ENCODE peak calls at places on chromosomes 13 and 19, in four cellular contexts. Z is HepG2, O is GM12878, F is HCT116. A is an unnamed sample.

GRCh38 chr19:11673608-11674041 is 65.1 kb downstream of the ZNF823 start:
- DNase-seq in Z (peak), O (no peak), F (no peak), A (no peak)

GRCh38 chr19:1064661-1065605 is 2.0 kb upstream of the ARHGAP45 start:
- DNase-seq in Z (no peak), O (no peak), F (peak), A (no peak)

GRCh38 chr19:17420267-17420924 is 549 bp downstream of the MVB12A start:
- DNase-seq in Z (no peak), O (no peak), F (no peak), A (no peak)

GRCh38 chr13:32264407-32264806 is 50.8 kb downstream of the ZAR1L start:
- DNase-seq in Z (no peak), O (no peak), F (no peak), A (no peak)

GRCh38 chr13:114077938-114078335 is 54.5 kb downstream of the RASA3 start:
- DNase-seq in Z (no peak), O (no peak), F (no peak), A (no peak)

GRCh38 chr13:71240906-71241305 is 626.1 kb downstream of the DACH1 start:
- DNase-seq in Z (no peak), O (no peak), F (no peak), A (no peak)

GRCh38 chr13:114196629-114197028 is 17.6 kb downstream of the CFAP97D2 start:
- DNase-seq in Z (no peak), O (no peak), F (no peak), A (no peak)

GRCh38 chr19:52217576-52217975 is 27.7 kb downstream of the PPP2R1A start:
- DNase-seq in Z (no peak), O (no peak), F (no peak), A (no peak)

GRCh38 chr19:49398001-49398615 is 10.1 kb downstream of the KASH5 start:
- DNase-seq in Z (no peak), O (no peak), F (no peak), A (no peak)

GRCh38 chr13:80716610-80717081 is 375.7 kb upstream of the SPRY2 start:
- DNase-seq in Z (no peak), O (no peak), F (no peak), A (no peak)

GRCh38 chr19:38616265-38616664 is 1.5 kb downstream of the MAP4K1 start:
- DNase-seq in Z (no peak), O (peak), F (no peak), A (no peak)

GRCh38 chr13:84927442-84928169 is 871.6 kb downstream of the SLITRK6 start:
- DNase-seq in Z (no peak), O (no peak), F (no peak), A (no peak)

GRCh38 chr13:30307194-30307965 is at the start of gene KATNAL1:
- DNase-seq in Z (peak), O (no peak), F (no peak), A (no peak)

GRCh38 chr13:30305456-30305855 is 1.9 kb downstream of the KATNAL1 start:
- DNase-seq in Z (no peak), O (no peak), F (no peak), A (no peak)

GRCh38 chr13:30307966-30308290 is 577 bp upstream of the KATNAL1 start:
- DNase-seq in Z (no peak), O (no peak), F (no peak), A (no peak)

GRCh38 chr13:30308548-30308947 is 1.2 kb upstream of the KATNAL1 start:
- DNase-seq in Z (no peak), O (no peak), F (no peak), A (no peak)

DNA sequence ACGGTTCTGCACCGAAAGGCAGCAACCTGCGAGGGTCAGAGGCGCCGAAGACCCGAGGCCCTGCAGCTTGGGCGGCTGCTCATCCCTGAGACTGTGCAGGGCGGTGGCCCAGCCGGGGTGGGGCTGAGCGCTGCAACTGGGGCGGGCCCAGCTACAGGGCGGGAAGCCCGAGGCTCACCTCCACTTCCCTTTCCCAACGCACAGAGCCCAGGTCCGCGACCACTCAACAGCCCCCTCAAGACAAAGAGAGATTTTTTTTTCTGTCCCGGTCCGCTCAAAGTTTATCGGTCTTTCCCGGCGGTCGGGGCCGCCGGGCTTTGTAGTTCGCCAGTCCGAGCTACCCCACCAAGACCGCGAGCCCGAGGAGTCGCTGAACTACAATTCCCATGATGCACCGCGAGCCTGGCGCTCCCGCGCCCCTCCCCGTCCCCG is 573 bp downstream of the KATNAL1 start:
- DNase-seq in Z (peak), O (peak), F (peak), A (no peak)
- TF ChIP-seq POLR2AphosphoS5 in Z (no peak), O (no peak), F (peak), A (peak)

DNA sequence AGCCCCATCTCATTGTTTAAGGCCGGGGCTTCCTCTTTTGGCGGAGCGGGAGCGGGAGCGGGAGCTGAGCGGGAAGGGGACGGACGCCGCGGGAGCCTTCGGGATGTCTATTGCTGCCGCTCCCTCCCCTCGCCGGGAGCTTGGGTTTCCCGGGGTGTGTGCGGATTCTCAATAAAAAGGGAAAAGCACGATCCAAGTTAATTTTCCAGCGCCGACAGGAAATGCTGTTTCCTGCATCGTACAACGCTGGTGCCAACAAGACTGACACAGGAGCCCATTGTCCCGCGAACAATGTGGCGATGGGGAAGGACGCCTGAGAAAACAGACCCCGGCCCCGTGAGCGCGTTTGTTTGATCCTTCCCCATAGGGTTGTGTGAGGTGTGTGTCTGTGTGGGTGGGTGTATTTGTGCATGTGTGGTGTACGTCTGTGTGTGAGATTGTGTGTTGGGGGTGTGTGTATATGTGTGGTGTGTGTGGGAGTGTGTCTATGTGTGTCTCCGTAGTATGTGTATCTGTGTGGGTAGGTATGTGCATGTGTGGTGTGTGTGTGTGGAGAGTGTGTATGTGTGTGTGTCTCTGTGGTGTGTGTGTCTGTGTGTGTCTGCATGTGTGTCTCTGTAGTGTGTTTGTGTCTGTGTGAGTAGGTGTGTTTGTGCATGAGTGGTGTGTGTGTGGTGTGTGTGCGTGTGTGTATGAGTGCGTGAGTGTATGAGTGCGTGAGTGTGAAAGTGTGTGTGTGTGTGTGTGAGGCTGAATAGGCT is 36.4 kb upstream of the FLT1 start:
- DNase-seq in Z (no peak), O (no peak), F (no peak), A (no peak)
- TF ChIP-seq SIN3A in Z (no peak), O (no peak), F (no peak), A (no peak)

GRCh38 chr19:5666921-5667610 is 13.2 kb downstream of the MICOS13 start:
- DNase-seq in Z (no peak), O (no peak), F (no peak), A (no peak)

GRCh38 chr19:5665781-5666513 is 14.4 kb downstream of the MICOS13 start:
- DNase-seq in Z (peak), O (peak), F (no peak), A (no peak)

GRCh38 chr19:5669212-5669611 is 11.1 kb downstream of the MICOS13 start:
- DNase-seq in Z (no peak), O (no peak), F (no peak), A (no peak)

GRCh38 chr19:5664515-5664914 is 15.8 kb downstream of the MICOS13 start:
- DNase-seq in Z (no peak), O (no peak), F (no peak), A (no peak)

GRCh38 chr19:5667751-5668271 is 12.5 kb downstream of the MICOS13 start:
- DNase-seq in Z (no peak), O (no peak), F (no peak), A (no peak)
- TF ChIP-seq POLR2AphosphoS5 in Z (no peak), O (peak), F (no peak), A (no peak)

DNA sequence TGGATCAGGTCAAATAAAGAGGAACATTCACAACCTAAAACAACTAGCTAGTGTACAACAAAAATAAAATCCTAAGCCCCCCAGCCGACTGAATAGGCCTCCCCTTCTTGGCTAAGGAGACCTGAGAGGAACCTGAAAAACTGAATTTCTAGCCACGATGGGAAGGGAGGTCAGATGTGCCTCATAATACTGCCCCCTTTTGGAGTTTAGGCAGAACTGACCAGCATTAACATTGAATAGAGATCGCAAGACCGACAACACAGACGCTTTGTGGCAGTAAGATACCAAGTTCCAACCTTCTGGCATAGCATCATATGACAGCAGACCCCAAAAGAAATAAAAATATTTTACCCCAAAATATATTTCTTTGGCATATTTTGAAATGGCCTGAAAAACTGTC is 15.9 kb downstream of the CBY2 start:
- DNase-seq in Z (peak), O (no peak), F (peak), A (no peak)
- TF ChIP-seq SIN3A in Z (no peak), O (no peak), F (no peak), A (no peak)

GRCh38 chr13:96880419-96880818 is 113.9 kb downstream of the OXGR1 start:
- DNase-seq in Z (no peak), O (no peak), F (no peak), A (no peak)
- TF ChIP-seq POLR2AphosphoS5 in Z (no peak), O (no peak), F (no peak), A (no peak)